ENCODE peak calls at places on chromosome 5, in four cellular contexts. L is lower leg skin, U is NB4, J is A549. B is an unnamed sample.

GRCh38 chr5:162685302-162685701 is 617.7 kb downstream of the GABRG2 start:
- DNase-seq in L (no peak), U (no peak), J (no peak), B (no peak)

GRCh38 chr5:42366051-42366450 is 57.2 kb upstream of the GHR start:
- DNase-seq in J (no peak), U (no peak), L (no peak), B (no peak)

GRCh38 chr5:82728931-82729717 is 348.1 kb downstream of the TMEM167A start:
- DNase-seq in U (no peak), L (no peak), J (no peak), B (no peak)

GRCh38 chr5:2602451-2603045 is 148.9 kb downstream of the IRX2 start:
- DNase-seq in L (no peak), J (no peak), U (no peak), B (no peak)

GRCh38 chr5:2123874-2124273 is 241.1 kb upstream of the IRX4 start:
- DNase-seq in U (no peak), L (no peak), J (no peak), B (no peak)

GRCh38 chr5:37086466-37087178 is 162.6 kb downstream of the CPLANE1 start:
- DNase-seq in U (peak), L (no peak), J (no peak), B (no peak)

GRCh38 chr5:177403826-177404640 is 3.6 kb upstream of the PFN3 start:
- DNase-seq in U (peak), J (peak), L (peak), B (peak)

GRCh38 chr5:138927979-138928378 is 52.8 kb upstream of the LRRTM2 start:
- DNase-seq in J (no peak), L (no peak), U (no peak), B (peak)

GRCh38 chr5:75037106-75037505 is 15.3 kb downstream of the GCNT4 start:
- DNase-seq in J (peak), U (peak), L (no peak), B (no peak)

GRCh38 chr5:14108170-14108996 is 34.8 kb upstream of the TRIO start:
- DNase-seq in L (peak), J (peak), U (peak), B (peak)

GRCh38 chr5:172792693-172793570 is 21.9 kb upstream of the DUSP1 start:
- DNase-seq in U (no peak), L (no peak), J (no peak), B (no peak)

GRCh38 chr5:12330381-12330780 is 426.1 kb upstream of the CTNND2 start:
- DNase-seq in L (no peak), J (no peak), U (no peak), B (no peak)

GRCh38 chr5:141919218-141920129 is 4.2 kb upstream of the DELE1 start:
- DNase-seq in J (no peak), L (no peak), U (no peak), B (peak)

GRCh38 chr5:68369436-68370125 is 154.0 kb downstream of the PIK3R1 start:
- DNase-seq in U (no peak), J (no peak), L (no peak), B (peak)

GRCh38 chr5:133890776-133891280 is 77.6 kb downstream of the C5orf15 start:
- DNase-seq in U (no peak), L (no peak), J (no peak), B (no peak)

GRCh38 chr5:151492729-151493128 is 45.3 kb downstream of the SLC36A1 start:
- DNase-seq in L (no peak), U (peak), J (peak), B (peak)

GRCh38 chr5:151173711-151174611 is 16.4 kb upstream of the ANXA6 start:
- DNase-seq in U (no peak), J (no peak), L (no peak), B (no peak)

GRCh38 chr5:127295454-127295853 is 4.9 kb downstream of the MEGF10 start:
- DNase-seq in L (no peak), U (no peak), J (no peak), B (no peak)

GRCh38 chr5:122236270-122236669 is 75.8 kb upstream of the SNCAIP start:
- DNase-seq in L (no peak), U (no peak), J (no peak), B (no peak)

GRCh38 chr5:145362261-145362660 is 472.9 kb downstream of the PRELID2 start:
- DNase-seq in U (no peak), J (peak), L (no peak), B (no peak)

GRCh38 chr5:109053995-109054417 is 306.3 kb downstream of the FER start:
- DNase-seq in L (no peak), U (no peak), J (no peak), B (no peak)

GRCh38 chr5:172437445-172438303 is 16.7 kb downstream of the SH3PXD2B start:
- DNase-seq in U (peak), L (peak), J (peak), B (no peak)

GRCh38 chr5:180922932-180923331 is 24.0 kb downstream of the BTNL8 start:
- DNase-seq in L (no peak), J (no peak), U (no peak), B (no peak)

GRCh38 chr5:103442756-103443155 is 119.8 kb downstream of the NUDT12 start:
- DNase-seq in J (no peak), L (no peak), U (no peak), B (no peak)

GRCh38 chr5:176675676-176676360 is 28.5 kb downstream of the TSPAN17 start:
- DNase-seq in L (no peak), U (peak), J (peak), B (peak)

GRCh38 chr5:147727200-147727599 is 55.3 kb downstream of the JAKMIP2 start:
- DNase-seq in L (no peak), U (no peak), J (no peak), B (no peak)

GRCh38 chr5:142866563-142867275 is 96.5 kb downstream of the ARHGAP26 start:
- DNase-seq in L (no peak), J (peak), U (peak), B (peak)

GRCh38 chr5:158482201-158482600 is 617.5 kb downstream of the EBF1 start:
- DNase-seq in U (no peak), J (no peak), L (no peak), B (no peak)

GRCh38 chr5:68554566-68555279 is 339.2 kb downstream of the PIK3R1 start:
- DNase-seq in L (peak), U (no peak), J (peak), B (peak)

GRCh38 chr5:55535199-55535905 is 588 bp upstream of the PLPP1 start:
- DNase-seq in U (no peak), L (no peak), J (peak), B (no peak)
- TF ChIP-seq POLR2A in U (no peak), L (no peak), J (no peak), B (no peak)

GRCh38 chr5:179616002-179616594 is 7.4 kb downstream of the HNRNPH1 start:
- DNase-seq in J (no peak), L (no peak), U (no peak), B (no peak)
- TF ChIP-seq POLR2A in J (no peak), L (no peak), U (no peak), B (no peak)

GRCh38 chr5:95856501-95856981 is 34.0 kb upstream of the GLRX start:
- DNase-seq in U (no peak), J (no peak), L (no peak), B (no peak)

GRCh38 chr5:95858023-95858461 is 35.5 kb upstream of the GLRX start:
- DNase-seq in J (no peak), L (peak), U (peak), B (no peak)

GRCh38 chr5:95859327-95860060 is 37.0 kb upstream of the GLRX start:
- DNase-seq in J (peak), U (no peak), L (no peak), B (no peak)

GRCh38 chr5:95858661-95859326 is 36.3 kb upstream of the GLRX start:
- DNase-seq in U (peak), J (peak), L (peak), B (peak)

GRCh38 chr5:95857185-95857945 is 34.8 kb upstream of the GLRX start:
- DNase-seq in U (no peak), L (peak), J (no peak), B (no peak)
- TF ChIP-seq POLR2A in U (no peak), L (no peak), J (no peak), B (no peak)

GRCh38 chr5:95762681-95763041 is 31.5 kb downstream of the RHOBTB3 start:
- DNase-seq in J (no peak), L (no peak), U (no peak), B (no peak)
- TF ChIP-seq POLR2A in J (no peak), L (no peak), U (no peak), B (no peak)

DNA sequence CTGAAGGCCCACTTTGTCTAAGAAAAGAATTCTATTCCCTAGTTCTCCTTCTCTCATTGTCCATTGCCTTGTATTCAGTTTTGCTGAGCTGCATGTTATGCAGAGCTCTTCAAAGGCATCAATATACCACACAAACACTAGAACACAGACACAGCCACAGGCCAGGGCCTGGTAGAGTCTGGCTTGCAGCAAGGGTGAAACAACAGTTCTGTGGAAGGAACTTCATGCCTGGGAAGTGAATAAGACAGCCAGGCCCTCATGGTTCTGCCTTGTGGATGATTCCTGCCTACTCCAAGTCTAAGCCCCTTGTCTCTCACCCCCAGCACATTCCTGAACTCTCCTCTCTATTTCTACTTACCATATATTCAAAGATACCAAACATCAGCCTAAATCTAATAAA is 30.8 kb downstream of the KLHL3 start:
- DNase-seq in L (no peak), J (no peak), U (no peak), B (no peak)
- TF ChIP-seq POLR2A in L (no peak), J (no peak), U (no peak), B (no peak)

GRCh38 chr5:32173394-32174010 is 617 bp downstream of the GOLPH3 start:
- DNase-seq in U (peak), L (peak), J (peak), B (peak)
- TF ChIP-seq POLR2A in U (no peak), L (no peak), J (no peak), B (no peak)

GRCh38 chr5:114118511-114118910 is 243.4 kb upstream of the KCNN2 start:
- DNase-seq in U (no peak), L (no peak), J (no peak), B (no peak)

GRCh38 chr5:114113604-114114003 is 248.3 kb upstream of the KCNN2 start:
- DNase-seq in L (no peak), U (no peak), J (no peak), B (no peak)

GRCh38 chr5:114120166-114120565 is 241.7 kb upstream of the KCNN2 start:
- DNase-seq in J (no peak), U (no peak), L (no peak), B (no peak)

GRCh38 chr5:114122852-114123251 is 239.0 kb upstream of the KCNN2 start:
- DNase-seq in J (no peak), L (no peak), U (no peak), B (no peak)

GRCh38 chr5:114116981-114117380 is 244.9 kb upstream of the KCNN2 start:
- DNase-seq in U (no peak), L (no peak), J (no peak), B (no peak)
- TF ChIP-seq POLR2A in U (no peak), L (no peak), J (no peak), B (no peak)

GRCh38 chr5:154849261-154849660 is 1.1 kb downstream of the FAXDC2 start:
- DNase-seq in L (no peak), U (no peak), J (no peak), B (no peak)

GRCh38 chr5:154849791-154850201 is 607 bp downstream of the FAXDC2 start:
- DNase-seq in L (no peak), U (peak), J (no peak), B (peak)

GRCh38 chr5:154851351-154851750 is 948 bp upstream of the FAXDC2 start:
- DNase-seq in J (no peak), L (no peak), U (no peak), B (no peak)

GRCh38 chr5:154844800-154845199 is 5.6 kb downstream of the FAXDC2 start:
- DNase-seq in U (no peak), J (no peak), L (no peak), B (peak)

GRCh38 chr5:154850255-154851062 is at the start of gene FAXDC2:
- DNase-seq in L (peak), U (no peak), J (no peak), B (peak)
- TF ChIP-seq POLR2A in L (no peak), U (no peak), J (no peak), B (no peak)

GRCh38 chr5:40798012-40798855 is at the start of gene PRKAA1:
- DNase-seq in U (peak), L (peak), J (peak), B (peak)
- TF ChIP-seq POLR2A in U (peak), L (peak), J (peak), B (peak)

GRCh38 chr5:129094087-129094923 is at the start of gene ISOC1:
- DNase-seq in J (peak), L (peak), U (peak), B (peak)
- TF ChIP-seq POLR2A in J (peak), L (no peak), U (peak), B (peak)